ENCODE peak calls at places on chromosomes 5 and 9, in six cellular contexts. V is HFFc6; X is Peyer's patch; C is CD8-positive, alpha-beta T cell; T is adrenal gland; L is right cardiac atrium. Q is an unnamed sample.

GRCh38 chr5:66041612-66042011 is 102.5 kb upstream of the SREK1 start:
- DNase-seq in X (no peak), V (no peak), C (no peak), T (no peak), L (no peak), Q (no peak)

GRCh38 chr5:107208867-107209266 is 461.9 kb downstream of the EFNA5 start:
- DNase-seq in X (no peak), V (no peak), C (no peak), L (no peak), T (no peak), Q (no peak)

GRCh38 chr9:6645153-6646027 is at the start of gene GLDC:
- DNase-seq in X (peak), T (peak), L (peak), C (peak), V (no peak), Q (peak)

GRCh38 chr5:61625682-61626620 is 293.9 kb downstream of the ZSWIM6 start:
- DNase-seq in X (peak), L (peak), T (peak), C (peak), V (no peak), Q (peak)

GRCh38 chr5:92017786-92018185 is 634.7 kb upstream of the ARRDC3 start:
- DNase-seq in X (no peak), C (no peak), T (no peak), L (no peak), V (peak), Q (no peak)

GRCh38 chr9:134489621-134490380 is 151.8 kb upstream of the COL5A1 start:
- DNase-seq in L (no peak), X (no peak), V (no peak), T (no peak), C (no peak), Q (no peak)

GRCh38 chr9:134333234-134333873 is 7.1 kb downstream of the RXRA start:
- DNase-seq in L (peak), C (no peak), V (no peak), X (no peak), T (no peak), Q (peak)

GRCh38 chr9:123696476-123696875 is 233.4 kb downstream of the DENND1A start:
- DNase-seq in V (no peak), C (no peak), X (no peak), L (no peak), T (no peak), Q (no peak)

GRCh38 chr5:177307544-177308363 is 3.9 kb downstream of the MXD3 start:
- DNase-seq in L (peak), T (peak), X (no peak), C (no peak), V (no peak), Q (no peak)

GRCh38 chr5:31119938-31120641 is 73.4 kb upstream of the CDH6 start:
- DNase-seq in V (no peak), X (no peak), C (no peak), L (no peak), T (no peak), Q (no peak)

GRCh38 chr5:126837907-126838539 is 61.1 kb downstream of the LMNB1 start:
- DNase-seq in V (peak), T (no peak), L (no peak), X (no peak), C (no peak), Q (no peak)

GRCh38 chr5:73336366-73336765 is 112.2 kb downstream of the FOXD1 start:
- DNase-seq in T (no peak), L (no peak), C (no peak), V (no peak), X (no peak), Q (no peak)

GRCh38 chr5:1468247-1468612 is 23.0 kb upstream of the SLC6A3 start:
- DNase-seq in L (no peak), T (no peak), X (peak), V (no peak), C (peak), Q (no peak)

GRCh38 chr9:106307670-106308069 is 555.3 kb upstream of the ZNF462 start:
- DNase-seq in X (no peak), C (no peak), L (no peak), V (no peak), T (no peak), Q (no peak)

GRCh38 chr5:141105350-141105749 is 5.1 kb downstream of the PCDHB3 start:
- DNase-seq in C (no peak), V (no peak), T (no peak), X (no peak), L (no peak), Q (no peak)

GRCh38 chr5:172524573-172525021 is 70.3 kb upstream of the SH3PXD2B start:
- DNase-seq in C (no peak), V (no peak), T (no peak), X (no peak), L (no peak), Q (no peak)

GRCh38 chr5:68242743-68243142 is 27.2 kb downstream of the PIK3R1 start:
- DNase-seq in L (no peak), T (no peak), C (no peak), V (peak), X (no peak), Q (no peak)

GRCh38 chr5:43631182-43631910 is 28.4 kb downstream of the NNT start:
- DNase-seq in X (peak), V (peak), C (peak), T (peak), L (no peak), Q (peak)

GRCh38 chr5:67319935-67320725 is 123.5 kb upstream of the CD180 start:
- DNase-seq in V (no peak), L (no peak), T (no peak), X (no peak), C (no peak), Q (no peak)

GRCh38 chr5:123422433-123423277 is 548 bp downstream of the CEP120 start:
- DNase-seq in T (peak), C (peak), L (no peak), V (peak), X (peak), Q (no peak)

GRCh38 chr9:78578016-78578555 is 281.2 kb downstream of the PSAT1 start:
- DNase-seq in L (no peak), T (no peak), C (no peak), V (no peak), X (no peak), Q (no peak)

GRCh38 chr5:68884893-68885292 is 208.9 kb upstream of the SLC30A5 start:
- DNase-seq in L (no peak), T (no peak), C (no peak), X (no peak), V (no peak), Q (no peak)

GRCh38 chr5:158549306-158549705 is 550.4 kb downstream of the EBF1 start:
- DNase-seq in C (no peak), T (no peak), X (no peak), V (no peak), L (no peak), Q (no peak)

GRCh38 chr9:7284117-7284516 is 515.5 kb downstream of the DMAC1 start:
- DNase-seq in C (no peak), L (no peak), T (no peak), X (no peak), V (no peak), Q (no peak)

GRCh38 chr5:43636076-43636475 is 33.1 kb downstream of the NNT start:
- DNase-seq in C (no peak), X (no peak), T (no peak), L (no peak), V (no peak), Q (no peak)

GRCh38 chr5:36334315-36334714 is 32.6 kb upstream of the RANBP3L start:
- DNase-seq in T (no peak), V (no peak), L (no peak), C (no peak), X (no peak), Q (no peak)

GRCh38 chr9:84331119-84331791 is 9.3 kb downstream of the SLC28A3 start:
- DNase-seq in T (no peak), C (no peak), L (no peak), X (no peak), V (no peak), Q (no peak)

GRCh38 chr5:59768204-59769040 is 125.1 kb downstream of the PDE4D start:
- DNase-seq in C (no peak), L (peak), X (peak), T (peak), V (peak), Q (peak)

GRCh38 chr5:100788417-100788816 is 114.7 kb downstream of the ST8SIA4 start:
- DNase-seq in V (no peak), T (no peak), C (no peak), X (no peak), L (no peak), Q (no peak)

GRCh38 chr5:58259685-58260152 is 200.2 kb downstream of the PLK2 start:
- DNase-seq in L (no peak), T (peak), V (peak), C (no peak), X (no peak), Q (no peak)